ENCODE peak calls at places on chromosomes 7 and 10, in eight cellular contexts. E is astrocyte of the spinal cord, X is colonic mucosa, D is Peyer's patch, T is nephron progenitor cell, Y is BE2C, B is lower leg skin, J is uterus. L is an unnamed sample.
A peak's percentile ranks its signal among the peaks of the same experiment; 100 is the strongest.

GRCh38 chr7:146892151-146892550 is 775.5 kb downstream of the CNTNAP2 start:
- DNase-seq in T (no peak), E (no peak), X (no peak), D (no peak), B (no peak), Y (no peak), J (no peak), L (no peak)

GRCh38 chr7:108351715-108352114 is 104.5 kb downstream of the NRCAM start:
- DNase-seq in X (no peak), J (no peak), E (no peak), D (no peak), B (no peak), T (no peak), Y (peak; percentile 71), L (no peak)

GRCh38 chr10:43204943-43205671 is 61.8 kb downstream of the RASGEF1A start:
- DNase-seq in J (peak; percentile 14), B (peak; percentile 80), Y (peak; percentile 68), X (peak; percentile 36), T (peak; percentile 68), E (peak; percentile 57), D (peak; percentile 70), L (no peak)

GRCh38 chr10:112782176-112782907 is 167.7 kb upstream of the TCF7L2 start:
- DNase-seq in D (peak; percentile 65), B (peak; percentile 93), E (no peak), Y (no peak), X (peak; percentile 49), J (peak; percentile 54), T (no peak), L (peak; percentile 40)

GRCh38 chr7:2688409-2689342 is 674 bp downstream of the AMZ1 start:
- DNase-seq in D (no peak), B (no peak), E (no peak), Y (no peak), X (no peak), J (no peak), T (peak; percentile 41), L (no peak)

GRCh38 chr7:128791968-128792319 is at the start of gene CCDC136:
- DNase-seq in T (no peak), D (no peak), J (no peak), Y (peak; percentile 32), E (no peak), B (peak; percentile 70), X (no peak), L (no peak)

GRCh38 chr10:81213360-81213759 is 661.6 kb upstream of the NRG3 start:
- DNase-seq in D (no peak), E (no peak), T (no peak), B (no peak), J (no peak), Y (no peak), X (no peak), L (no peak)

GRCh38 chr7:100506356-100506930 is 22.7 kb downstream of the NYAP1 start:
- DNase-seq in E (no peak), J (no peak), T (peak; percentile 15), Y (no peak), D (no peak), B (no peak), X (no peak), L (no peak)

GRCh38 chr10:818010-818409 is 113.5 kb downstream of the LARP4B start:
- DNase-seq in J (no peak), E (peak; percentile 12), T (no peak), B (no peak), Y (no peak), X (no peak), D (no peak), L (peak; percentile 59)

GRCh38 chr10:103053659-103054581 is 135.8 kb downstream of the CNNM2 start:
- DNase-seq in E (peak; percentile 79), D (peak; percentile 82), J (peak; percentile 61), X (peak; percentile 52), Y (peak; percentile 79), B (peak; percentile 87), T (peak; percentile 35), L (no peak)

GRCh38 chr7:8117195-8117594 is 144.8 kb downstream of the ICA1 start:
- DNase-seq in E (no peak), T (no peak), X (no peak), Y (no peak), B (no peak), J (no peak), D (no peak), L (no peak)

GRCh38 chr10:24691113-24691512 is 32.6 kb downstream of the ARHGAP21 start:
- DNase-seq in B (no peak), J (peak; percentile 30), D (no peak), E (no peak), Y (no peak), X (no peak), T (no peak), L (peak; percentile 59)

GRCh38 chr7:30743371-30744074 is 8.4 kb upstream of the INMT start:
- DNase-seq in X (no peak), B (no peak), Y (peak; percentile 44), J (no peak), T (no peak), D (no peak), E (no peak), L (no peak)

GRCh38 chr7:90720970-90721768 is 125.0 kb downstream of the CDK14 start:
- DNase-seq in E (peak; percentile 79), B (no peak), D (peak; percentile 86), X (peak; percentile 61), T (no peak), Y (no peak), J (peak; percentile 78), L (peak; percentile 40)

GRCh38 chr10:22420787-22421517 is 75.7 kb downstream of the SPAG6 start:
- DNase-seq in J (no peak), B (no peak), D (no peak), Y (no peak), X (no peak), T (no peak), E (no peak), L (no peak)

GRCh38 chr10:1406172-1406975 is 331.0 kb downstream of the ADARB2 start:
- DNase-seq in B (peak; percentile 61), T (no peak), E (no peak), X (no peak), D (no peak), Y (no peak), J (no peak), L (no peak)

GRCh38 chr7:148838905-148839304 is 45.2 kb downstream of the EZH2 start:
- DNase-seq in X (no peak), D (no peak), Y (no peak), B (no peak), T (no peak), J (no peak), E (no peak), L (no peak)

GRCh38 chr7:74356589-74357315 is 67.5 kb downstream of the CLIP2 start:
- DNase-seq in J (no peak), E (no peak), T (no peak), B (no peak), Y (no peak), X (no peak), D (no peak), L (no peak)

GRCh38 chr10:112226439-112227248 is 43.1 kb upstream of the GPAM start:
- DNase-seq in X (no peak), B (peak; percentile 63), J (no peak), E (no peak), T (no peak), D (no peak), Y (no peak), L (no peak)

GRCh38 chr7:2870471-2870941 is 26.4 kb upstream of the GNA12 start:
- DNase-seq in T (peak; percentile 66), B (peak; percentile 95), J (peak; percentile 78), X (peak; percentile 67), D (peak; percentile 89), Y (peak; percentile 52), E (peak; percentile 50), L (peak; percentile 52)

GRCh38 chr7:107242267-107242666 is 73.5 kb downstream of the HBP1 start:
- DNase-seq in J (no peak), Y (no peak), E (no peak), D (no peak), X (no peak), T (no peak), B (no peak), L (no peak)

GRCh38 chr7:151506901-151507382 is 12.8 kb downstream of the RHEB start:
- DNase-seq in D (no peak), T (no peak), Y (no peak), E (no peak), X (no peak), J (no peak), B (no peak), L (peak; percentile 81)
- TF ChIP-seq CTCF in D (no peak), T (no peak), Y (peak; percentile 32), E (no peak), X (no peak), J (no peak), B (no peak), L (no peak)

DNA sequence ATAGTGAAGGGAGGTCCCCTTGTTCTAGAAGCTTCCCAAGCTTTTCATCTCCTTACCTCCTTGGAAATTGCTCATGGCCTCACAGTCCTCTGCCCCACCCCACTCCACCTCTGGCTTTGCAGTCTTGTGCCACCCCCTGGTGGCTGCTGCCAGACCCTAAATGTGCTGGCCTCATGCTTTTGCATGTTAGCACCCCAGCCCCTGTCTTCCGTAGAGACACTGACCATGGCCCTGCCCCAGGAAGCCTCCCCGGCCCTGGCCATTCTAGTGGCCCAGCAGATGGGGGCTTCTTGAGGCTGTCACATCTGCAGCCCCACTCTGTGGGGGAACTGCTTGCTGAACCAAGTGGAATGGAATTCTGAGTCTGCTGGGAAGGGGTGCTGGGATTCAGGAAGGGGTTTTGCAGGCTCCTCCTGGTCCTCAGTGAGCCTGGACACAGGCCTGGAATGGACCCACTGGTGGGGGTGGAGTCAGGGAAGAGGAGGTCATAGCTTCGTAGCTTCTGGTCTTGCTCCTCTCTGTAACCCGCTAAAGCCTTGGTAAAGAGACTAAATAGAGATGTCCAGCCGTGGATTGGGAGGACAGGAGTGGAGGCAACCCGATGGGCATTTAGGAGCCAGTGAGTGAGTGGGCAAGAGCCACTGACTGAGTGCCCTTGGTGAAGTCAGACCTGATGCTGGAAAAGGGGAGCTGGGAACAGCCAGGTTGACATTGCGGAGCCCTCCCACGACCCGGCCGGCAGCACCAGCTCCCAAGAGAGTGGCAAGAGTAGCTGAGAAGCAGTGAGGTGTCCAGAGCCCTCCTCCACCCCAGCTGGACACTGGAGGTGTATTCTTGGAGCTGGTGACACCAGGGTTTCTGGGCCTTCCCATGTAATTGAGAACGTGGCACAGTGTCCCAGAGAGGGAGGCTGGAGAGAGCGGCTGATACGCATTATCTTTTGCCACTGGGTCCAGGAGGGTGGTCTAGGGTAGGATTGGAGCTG is 20.9 kb downstream of the RAMP3 start:
- DNase-seq in B (no peak), D (peak; percentile 32), E (no peak), X (no peak), Y (peak; percentile 43), T (no peak), J (peak; percentile 6), L (peak; percentile 2)
- TF ChIP-seq CTCF in B (no peak), D (no peak), E (no peak), X (no peak), Y (peak; percentile 35), T (no peak), J (no peak), L (no peak)

GRCh38 chr10:15112657-15113056 is 15.5 kb downstream of the RPP38 start:
- DNase-seq in Y (no peak), X (no peak), D (no peak), J (no peak), B (peak; percentile 42), E (no peak), T (no peak), L (no peak)
- TF ChIP-seq CTCF in Y (no peak), X (no peak), D (no peak), J (no peak), B (no peak), E (no peak), T (no peak), L (no peak)

DNA sequence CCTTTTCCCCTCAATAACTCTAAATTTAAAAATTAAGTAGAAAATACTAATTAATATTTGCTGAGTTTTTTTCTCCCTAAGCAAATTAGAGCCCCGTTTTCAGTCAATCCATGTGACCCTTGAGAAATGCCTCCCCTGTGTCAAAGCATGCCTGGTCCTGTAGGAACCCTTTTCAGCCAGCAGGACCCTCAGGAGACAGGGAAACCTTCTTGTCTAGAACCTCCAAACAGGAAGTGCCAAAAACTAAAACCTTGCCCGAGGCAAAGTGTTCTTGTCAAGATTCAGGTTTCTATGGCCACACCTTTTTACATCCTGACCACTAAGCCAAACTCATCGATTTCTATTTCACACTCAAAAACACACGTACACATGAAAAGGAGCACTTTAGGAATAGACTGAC is 60.1 kb upstream of the NFE2L3 start:
- DNase-seq in D (no peak), Y (no peak), E (no peak), J (no peak), X (no peak), B (no peak), T (no peak), L (no peak)
- TF ChIP-seq CTCF in D (no peak), Y (peak; percentile 29), E (peak; percentile 29), J (no peak), X (no peak), B (no peak), T (peak; percentile 31), L (no peak)